ENCODE peak calls at places on chromosomes 1 and 21, in five cellular contexts. V, Z, L, I and O are unnamed samples.

GRCh38 chr1:36008546-36009197 is 75.2 kb upstream of the TEKT2 start:
- DNase-seq in V (peak; percentile 31), Z (no peak), L (no peak), I (peak; percentile 12), O (no peak)

GRCh38 chr1:213976665-213977485 is 10.9 kb upstream of the PROX1 start:
- DNase-seq in V (no peak), Z (no peak), L (no peak), I (peak; percentile 47), O (no peak)

GRCh38 chr1:243850368-243851128 is 505 bp upstream of the AKT3 start:
- DNase-seq in V (no peak), Z (no peak), L (peak; percentile 80), I (peak; percentile 3), O (peak; percentile 91)

GRCh38 chr1:68600049-68600661 is 103.3 kb upstream of the DEPDC1 start:
- DNase-seq in V (peak; percentile 13), Z (no peak), L (no peak), I (peak; percentile 3), O (peak; percentile 12)

GRCh38 chr1:161080391-161081150 is 8.8 kb downstream of the NECTIN4 start:
- DNase-seq in V (no peak), Z (no peak), L (no peak), I (no peak), O (no peak)

GRCh38 chr1:203531063-203531462 is 37.1 kb downstream of the OPTC start:
- DNase-seq in V (no peak), Z (no peak), L (no peak), I (no peak), O (no peak)

GRCh38 chr1:186754542-186755150 is 74.1 kb upstream of the PLA2G4A start:
- DNase-seq in V (no peak), Z (no peak), L (no peak), I (no peak), O (no peak)

GRCh38 chr1:94178896-94179295 is 57.9 kb upstream of the ABCA4 start:
- DNase-seq in V (no peak), Z (no peak), L (no peak), I (no peak), O (no peak)

GRCh38 chr1:46717654-46718053 is 1.3 kb downstream of the EFCAB14 start:
- DNase-seq in V (no peak), Z (no peak), L (no peak), I (no peak), O (no peak)

GRCh38 chr1:44534771-44535170 is 129.7 kb downstream of the RNF220 start:
- DNase-seq in V (no peak), Z (no peak), L (no peak), I (no peak), O (no peak)

GRCh38 chr1:233575450-233575849 is 38.5 kb upstream of the KCNK1 start:
- DNase-seq in V (no peak), Z (no peak), L (no peak), I (no peak), O (no peak)

GRCh38 chr21:32726742-32727477 is 903 bp downstream of the SYNJ1 start:
- DNase-seq in V (no peak), Z (no peak), L (peak; percentile 67), I (no peak), O (peak; percentile 34)

GRCh38 chr1:154663656-154664055 is 55.7 kb upstream of the ADAR start:
- DNase-seq in V (no peak), Z (no peak), L (no peak), I (no peak), O (peak; percentile 25)

DNA sequence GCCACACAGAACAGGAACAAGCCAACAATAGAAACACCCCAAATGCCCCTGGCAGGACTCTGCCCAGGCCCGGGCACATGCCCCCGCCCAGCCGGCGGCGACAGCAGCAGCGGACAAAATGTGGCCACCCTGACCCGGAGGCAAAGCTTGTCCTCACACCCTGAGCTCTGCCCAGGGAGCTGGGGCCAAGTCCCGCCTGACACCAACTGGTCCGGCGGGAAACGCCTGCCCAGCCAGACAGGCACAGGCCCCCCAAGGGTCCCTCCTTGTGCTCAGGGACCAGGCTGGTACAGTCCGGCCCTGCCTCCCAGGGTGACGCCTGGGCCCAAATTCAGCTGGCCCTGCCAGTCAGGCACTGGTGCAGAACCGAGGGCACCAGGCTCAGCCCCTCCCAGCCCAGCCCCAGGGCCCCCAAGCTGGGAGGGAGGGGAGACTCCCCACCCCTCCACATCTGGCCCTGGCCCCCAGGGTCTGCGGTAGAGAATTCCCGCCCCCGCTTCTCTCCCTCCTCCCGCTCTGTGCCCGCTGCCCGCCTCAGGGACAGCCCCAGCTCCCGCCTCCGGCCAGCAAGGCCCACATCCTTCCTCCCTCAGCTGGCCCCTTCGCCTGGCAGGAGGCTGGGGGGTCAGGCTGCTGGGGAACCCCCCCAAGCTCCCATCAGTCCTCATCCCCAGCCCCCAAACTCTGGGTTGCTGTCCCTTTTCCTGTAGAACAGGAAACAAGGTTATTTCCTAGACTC is 2.0 kb downstream of the AHDC1 start:
- DNase-seq in V (no peak), Z (no peak), L (no peak), I (no peak), O (peak; percentile 73)
- H3K4me3 ChIP-seq in V (peak overlapping the region; percentile 95), Z (peak overlapping the region; percentile 71), L (peak overlapping the region; percentile 89), I (peak overlapping the region; percentile 66), O (peak overlapping the region; percentile 92)

DNA sequence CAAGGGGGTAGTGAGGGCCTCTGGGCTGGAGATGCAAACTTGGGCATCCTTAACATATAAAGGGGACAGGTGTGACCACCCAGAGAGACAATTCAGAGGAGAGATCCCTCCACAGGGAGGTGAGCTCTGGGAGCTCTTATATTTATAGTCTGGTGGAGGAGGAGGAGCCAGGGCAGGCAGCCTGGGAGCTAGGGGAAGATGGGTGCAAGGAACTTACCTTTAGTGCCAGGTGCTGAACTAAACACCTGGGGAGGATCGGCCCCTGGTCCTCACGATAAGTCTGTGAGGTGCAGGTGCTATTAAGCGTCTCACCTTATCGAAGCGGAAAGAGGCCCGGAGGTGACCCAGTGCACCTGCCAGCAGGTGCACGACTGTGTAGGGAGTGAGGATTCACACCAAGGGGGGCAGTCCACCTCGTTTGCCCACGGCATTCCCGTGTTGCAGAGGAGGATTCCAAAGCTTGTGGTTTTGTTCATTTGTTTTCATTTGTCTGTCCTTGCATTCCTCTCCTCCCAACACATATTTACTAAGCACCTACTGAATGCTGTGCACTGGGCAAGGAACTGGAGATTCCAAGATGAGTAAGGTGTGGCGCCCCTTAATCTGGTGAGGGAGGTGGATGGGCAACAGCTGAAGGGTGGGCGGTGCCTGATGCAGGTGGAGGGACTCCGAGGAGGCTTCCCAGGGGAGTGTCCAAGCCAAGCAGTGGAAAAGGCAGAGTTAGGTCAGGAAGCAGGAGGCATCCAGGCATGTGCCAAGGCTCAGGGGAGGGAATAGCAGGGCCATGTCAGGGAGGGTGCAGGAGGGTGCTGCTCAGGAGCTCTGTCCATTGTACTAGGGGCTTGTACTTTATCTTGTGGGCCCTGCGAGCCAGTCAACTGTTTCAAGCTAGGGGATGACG is 11.4 kb downstream of the ARHGEF10L start:
- DNase-seq in V (no peak), Z (no peak), L (no peak), I (no peak), O (no peak)
- TF ChIP-seq ZBTB33 in V (no peak), Z (no peak), L (no peak), I (no peak), O (no peak)

DNA sequence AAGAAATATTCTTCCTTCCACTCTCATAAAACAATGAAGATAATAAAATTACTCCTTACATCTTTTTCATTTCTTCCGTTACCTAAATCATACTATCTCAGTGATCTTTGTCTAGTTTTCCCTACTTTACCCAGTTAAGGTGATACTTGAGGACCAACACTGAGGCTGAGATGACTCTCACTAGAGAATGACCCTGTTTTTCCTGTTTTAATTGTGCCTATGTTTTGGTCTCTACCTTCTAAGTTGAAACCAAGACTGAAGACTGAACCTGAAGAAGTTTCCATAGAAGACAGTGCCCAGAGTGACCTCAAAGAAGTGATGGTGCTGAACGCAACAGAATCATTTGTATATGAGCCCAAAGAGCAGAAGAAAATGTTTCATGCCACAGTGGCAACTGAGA is 25.1 kb downstream of the AIM2 start:
- DNase-seq in V (no peak), Z (no peak), L (no peak), I (no peak), O (no peak)
- H3K4me3 ChIP-seq in V (no peak overlapping the region), Z (no peak overlapping the region), L (no peak overlapping the region), I (no peak overlapping the region), O (no peak overlapping the region)

GRCh38 chr1:150366416-150367296 is 2.7 kb downstream of the RPRD2 start:
- DNase-seq in V (no peak), Z (no peak), L (no peak), I (no peak), O (no peak)

GRCh38 chr1:150364231-150365003 is 470 bp downstream of the RPRD2 start:
- DNase-seq in V (peak; percentile 27), Z (no peak), L (peak; percentile 69), I (peak; percentile 72), O (peak; percentile 80)

GRCh38 chr1:150363426-150364230 is at the start of gene RPRD2:
- DNase-seq in V (peak; percentile 99), Z (peak; percentile 97), L (peak; percentile 99), I (peak; percentile 99), O (peak; percentile 94)

GRCh38 chr1:150362721-150363425 is 1.1 kb upstream of the RPRD2 start:
- DNase-seq in V (no peak), Z (no peak), L (no peak), I (no peak), O (peak; percentile 16)

GRCh38 chr1:150365945-150366344 is 2.0 kb downstream of the RPRD2 start:
- DNase-seq in V (no peak), Z (no peak), L (no peak), I (no peak), O (peak; percentile 38)
- TF ChIP-seq ZBTB33 in V (no peak), Z (no peak), L (no peak), I (no peak), O (no peak)

GRCh38 chr1:246569248-246570238 is 3.3 kb downstream of the CNST start:
- DNase-seq in V (no peak), Z (no peak), L (peak; percentile 26), I (no peak), O (no peak)
- H3K4me3 ChIP-seq in V (no peak overlapping the region), Z (peak overlapping the region; percentile 58), L (peak overlapping the region; percentile 36), I (no peak overlapping the region), O (no peak overlapping the region)

DNA sequence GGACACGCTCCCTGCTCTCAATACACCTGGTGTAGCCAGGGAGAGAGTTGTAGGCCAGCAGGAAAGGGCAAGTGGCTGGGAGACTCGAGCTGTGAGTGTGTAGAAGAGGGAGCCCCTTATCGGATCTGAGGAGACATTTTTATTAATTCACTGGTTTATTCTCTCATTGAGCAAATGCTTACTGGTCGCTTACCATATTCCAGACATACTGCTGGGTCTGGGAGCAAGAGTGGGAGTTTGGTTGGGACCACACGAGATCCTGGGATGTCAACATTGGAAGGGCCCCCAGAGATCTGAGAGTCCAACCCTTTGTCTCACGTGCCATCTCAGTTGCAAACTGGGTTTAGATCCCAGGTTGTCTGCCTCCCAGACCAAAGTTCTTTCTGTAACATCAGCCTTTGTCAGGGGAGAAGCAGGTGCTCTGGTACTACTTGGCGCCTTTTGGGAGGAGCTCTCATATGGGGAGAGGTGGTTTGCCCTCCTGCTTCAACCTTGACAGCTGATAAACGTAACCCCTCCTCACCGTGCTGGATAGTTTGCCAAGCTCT is 680 bp downstream of the TMEM222 start:
- DNase-seq in V (no peak), Z (no peak), L (no peak), I (peak; percentile 25), O (no peak)
- TF ChIP-seq ZBTB33 in V (no peak), Z (no peak), L (no peak), I (no peak), O (no peak)